ENCODE peak calls at places on chromosomes 7 and 10, in ten cellular contexts. S, J, D, E, T, L, O, Z, H and B are unnamed samples.

GRCh38 chr10:17802966-17803365 is 6.2 kb upstream of the MRC1 start:
- DNase-seq in Z (no peak), T (no peak), L (no peak), E (no peak), J (no peak), H (no peak), O (no peak), S (no peak), D (no peak), B (no peak)

GRCh38 chr7:84372155-84372621 is 177.6 kb upstream of the SEMA3A start:
- DNase-seq in S (no peak), T (no peak), J (no peak), L (no peak), D (no peak), H (no peak), O (no peak), E (no peak), Z (no peak), B (no peak)

GRCh38 chr10:134743-135600 is at the start of gene ZMYND11:
- DNase-seq in Z (peak), H (peak), S (peak), J (no peak), L (peak), T (peak), O (peak), E (peak), D (peak), B (peak)

GRCh38 chr7:155959894-155960293 is 147.6 kb upstream of the SHH start:
- DNase-seq in J (no peak), L (peak), E (no peak), D (no peak), S (no peak), H (no peak), O (no peak), T (no peak), Z (no peak), B (no peak)

GRCh38 chr10:14555806-14556205 is 218.9 kb downstream of the FAM107B start:
- DNase-seq in E (no peak), Z (no peak), J (no peak), T (no peak), H (no peak), S (peak), O (no peak), L (no peak), D (no peak), B (no peak)

GRCh38 chr10:8054498-8055407 is at the start of gene GATA3:
- DNase-seq in L (peak), D (peak), Z (peak), J (no peak), E (peak), S (peak), O (peak), H (no peak), T (no peak), B (peak)

GRCh38 chr7:45187946-45188411 is 30.4 kb downstream of the RAMP3 start:
- DNase-seq in O (no peak), H (no peak), Z (no peak), S (no peak), T (no peak), E (no peak), L (no peak), D (no peak), J (no peak), B (no peak)

GRCh38 chr7:4742051-4742573 is 33.3 kb upstream of the AP5Z1 start:
- DNase-seq in S (no peak), L (peak), J (no peak), O (no peak), E (no peak), T (no peak), D (no peak), Z (no peak), H (no peak), B (peak)

GRCh38 chr10:97849101-97849490 is 547 bp upstream of the GOLGA7B start:
- DNase-seq in Z (no peak), J (no peak), T (no peak), L (peak), H (no peak), D (no peak), O (no peak), S (peak), E (no peak), B (no peak)

GRCh38 chr7:93293222-93293621 is 61.1 kb downstream of the VPS50 start:
- DNase-seq in H (no peak), S (no peak), J (no peak), O (no peak), T (no peak), L (no peak), E (no peak), Z (no peak), D (no peak), B (no peak)

GRCh38 chr7:96075510-96076349 is 246.2 kb downstream of the SLC25A13 start:
- DNase-seq in O (peak), Z (peak), E (peak), D (no peak), L (peak), S (peak), H (peak), J (no peak), T (peak), B (peak)

GRCh38 chr10:110344622-110345021 is 39.9 kb upstream of the SMNDC1 start:
- DNase-seq in S (no peak), L (no peak), E (no peak), J (no peak), H (no peak), O (no peak), T (no peak), D (no peak), Z (no peak), B (no peak)

DNA sequence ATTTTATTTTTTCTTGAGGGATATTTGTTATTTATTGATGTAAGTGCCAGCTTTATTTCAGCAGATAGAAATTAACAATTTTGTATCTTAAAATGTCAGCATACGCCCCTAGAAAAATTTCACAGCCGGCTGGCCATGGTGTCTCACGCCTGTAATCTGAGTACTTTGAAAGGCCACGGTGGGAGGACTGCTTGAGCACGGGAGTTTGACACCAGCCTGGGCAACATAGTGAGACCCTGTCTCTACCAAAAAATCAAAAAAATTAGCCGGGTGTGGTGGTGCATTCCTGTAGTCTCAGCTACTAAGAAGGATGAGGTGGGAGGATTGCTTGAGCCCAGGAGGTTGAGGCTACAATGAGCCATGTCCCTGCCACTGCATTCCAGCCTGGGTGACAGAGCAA is 14.1 kb downstream of the GTF2I start:
- DNase-seq in E (no peak), L (no peak), S (no peak), D (no peak), T (no peak), Z (no peak), O (no peak), J (no peak), H (no peak), B (no peak)
- H3K27ac ChIP-seq in E (peak), L (no peak), S (no peak), D (no peak), T (peak), Z (no peak), O (no peak), J (no peak), H (no peak), B (no peak)

GRCh38 chr7:140390466-140391190 is 7.7 kb downstream of the SLC37A3 start:
- DNase-seq in E (no peak), L (no peak), H (no peak), S (peak), O (no peak), T (no peak), D (peak), Z (no peak), J (no peak), B (no peak)
- H3K4me3 ChIP-seq in E (no peak), L (no peak), H (no peak), S (no peak), O (no peak), T (no peak), D (no peak), Z (no peak), J (no peak), B (no peak)

GRCh38 chr7:31724696-31725095 is 37.7 kb downstream of the PPP1R17 start:
- DNase-seq in L (no peak), H (no peak), J (no peak), O (no peak), T (no peak), Z (no peak), D (no peak), S (no peak), E (no peak), B (no peak)

GRCh38 chr7:31734456-31734855 is 47.4 kb downstream of the PPP1R17 start:
- DNase-seq in J (no peak), Z (no peak), L (no peak), H (no peak), D (no peak), E (no peak), S (no peak), T (no peak), O (no peak), B (no peak)

DNA sequence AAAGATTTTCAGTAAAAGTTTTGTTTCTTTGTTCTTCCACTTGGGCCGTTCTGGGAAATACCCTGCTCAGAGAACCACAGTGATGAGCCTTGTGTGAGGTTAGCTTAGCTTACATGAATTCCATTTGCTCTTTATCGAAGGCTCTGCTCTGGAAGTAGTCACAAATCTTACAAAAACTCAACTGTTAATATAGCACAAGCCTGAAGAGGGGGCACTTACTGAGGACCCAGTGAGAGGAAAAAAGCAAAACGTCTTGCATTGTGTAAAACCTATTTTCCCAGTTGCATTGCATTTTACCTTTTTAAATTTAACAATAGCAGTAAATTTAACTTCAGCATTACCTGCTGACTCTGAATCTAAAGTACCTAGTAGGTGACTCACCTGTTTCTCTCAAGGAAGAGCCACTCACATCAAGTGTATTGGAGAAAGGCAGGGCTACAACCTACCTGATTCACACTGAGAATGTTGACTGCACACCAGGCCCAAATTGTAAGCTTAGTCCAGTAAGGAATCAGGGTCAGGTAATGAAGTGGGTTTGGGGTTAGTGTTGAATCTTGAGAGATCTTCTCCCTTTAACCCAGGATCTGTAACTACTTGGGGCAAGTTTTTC is 42.3 kb downstream of the PPP1R17 start:
- DNase-seq in Z (no peak), E (no peak), J (no peak), T (no peak), L (no peak), D (no peak), S (peak), O (no peak), H (no peak), B (no peak)
- H3K27ac ChIP-seq in Z (no peak), E (no peak), J (no peak), T (no peak), L (no peak), D (no peak), S (no peak), O (no peak), H (no peak), B (no peak)

GRCh38 chr7:20214787-20215669 is 2.2 kb downstream of the MACC1 start:
- DNase-seq in T (no peak), L (no peak), J (no peak), Z (no peak), O (no peak), E (no peak), S (no peak), H (no peak), D (no peak), B (no peak)
- H3K4me3 ChIP-seq in T (no peak), L (no peak), J (no peak), Z (no peak), O (no peak), E (no peak), S (no peak), H (no peak), D (no peak), B (no peak)